ENCODE peak calls at places on chromosomes 2 and 18, in nine cellular contexts. Q is lower lobe of right lung, J is Caco-2, I is right lobe of liver, V is hepatocyte, X is Peyer's patch, H is heart left ventricle, P is fibroblast of lung, K is kidney epithelial cell. S is an unnamed sample.

GRCh38 chr2:110650346-110650745 is 27.5 kb downstream of the BUB1 start:
- DNase-seq in J (no peak), Q (no peak), P (no peak), H (no peak), K (no peak), X (no peak), I (no peak), V (no peak), S (no peak)

GRCh38 chr18:47175283-47175894 is 775 bp downstream of the IER3IP1 start:
- DNase-seq in Q (no peak), X (peak), I (no peak), J (peak), V (no peak), P (no peak), H (no peak), K (no peak), S (no peak)

GRCh38 chr2:163662141-163662780 is 73.5 kb downstream of the FIGN start:
- DNase-seq in P (peak), K (no peak), H (no peak), Q (no peak), V (no peak), I (no peak), X (no peak), J (no peak), S (peak)

GRCh38 chr2:89821455-89821945 is 1130.0 kb downstream of the RPIA start:
- DNase-seq in V (no peak), H (no peak), X (no peak), K (no peak), I (no peak), J (no peak), Q (no peak), P (no peak), S (no peak)

GRCh38 chr2:239721531-239721930 is 303.6 kb downstream of the NDUFA10 start:
- DNase-seq in K (no peak), P (no peak), Q (peak), I (no peak), H (no peak), J (no peak), V (no peak), X (peak), S (no peak)

GRCh38 chr2:15584767-15585469 is 6.8 kb upstream of the DDX1 start:
- DNase-seq in J (no peak), V (no peak), H (no peak), Q (no peak), K (no peak), P (peak), X (no peak), I (no peak), S (no peak)

GRCh38 chr2:222949073-222949472 is 88.2 kb downstream of the ACSL3 start:
- DNase-seq in X (no peak), Q (no peak), I (no peak), K (no peak), V (no peak), H (no peak), J (no peak), P (no peak), S (no peak)

GRCh38 chr2:41204315-41204714 is 752.4 kb upstream of the SLC8A1 start:
- DNase-seq in P (no peak), I (no peak), H (no peak), K (no peak), V (no peak), J (no peak), X (no peak), Q (no peak), S (no peak)

GRCh38 chr18:77165489-77166415 is 33.2 kb upstream of the MBP start:
- DNase-seq in Q (no peak), P (no peak), H (peak), J (no peak), I (no peak), X (no peak), K (no peak), V (no peak), S (no peak)

GRCh38 chr2:108396845-108397244 is 19.1 kb downstream of the SULT1C4 start:
- DNase-seq in V (no peak), K (no peak), I (no peak), P (no peak), X (no peak), J (peak), Q (no peak), H (no peak), S (no peak)

GRCh38 chr18:58272779-58273500 is 228.9 kb downstream of the NEDD4L start:
- DNase-seq in X (no peak), P (peak), V (no peak), Q (no peak), K (no peak), J (no peak), I (no peak), H (no peak), S (no peak)

GRCh38 chr2:5394223-5394622 is 298.0 kb upstream of the SOX11 start:
- DNase-seq in X (no peak), K (no peak), P (peak), Q (no peak), J (no peak), V (no peak), I (no peak), H (no peak), S (no peak)

GRCh38 chr2:1864301-1864980 is 120.1 kb upstream of the PXDN start:
- DNase-seq in X (no peak), P (no peak), H (no peak), I (no peak), Q (no peak), J (no peak), V (no peak), K (no peak), S (no peak)

GRCh38 chr2:127043367-127044164 is 63.4 kb downstream of the BIN1 start:
- DNase-seq in X (peak), V (no peak), I (no peak), J (peak), H (no peak), P (no peak), Q (no peak), K (no peak), S (no peak)

GRCh38 chr2:199875400-199875799 is 24.4 kb upstream of the FTCDNL1 start:
- DNase-seq in J (no peak), K (no peak), Q (no peak), V (no peak), H (no peak), X (no peak), I (no peak), P (peak), S (no peak)

GRCh38 chr2:45986509-45986908 is 310.7 kb upstream of the EPAS1 start:
- DNase-seq in H (peak), J (no peak), K (no peak), Q (no peak), X (no peak), V (no peak), I (peak), P (no peak), S (no peak)

GRCh38 chr18:4450065-4450676 is 4.9 kb downstream of the DLGAP1 start:
- DNase-seq in K (no peak), X (no peak), V (peak), Q (no peak), P (peak), J (no peak), H (no peak), I (no peak), S (no peak)

GRCh38 chr18:4455113-4455811 is at the start of gene DLGAP1:
- DNase-seq in Q (peak), V (peak), I (peak), X (peak), P (peak), K (peak), J (no peak), H (peak), S (no peak)

GRCh38 chr18:4453712-4454547 is 1.2 kb downstream of the DLGAP1 start:
- DNase-seq in V (peak), J (no peak), Q (peak), X (peak), P (peak), H (no peak), K (no peak), I (peak), S (no peak)

DNA sequence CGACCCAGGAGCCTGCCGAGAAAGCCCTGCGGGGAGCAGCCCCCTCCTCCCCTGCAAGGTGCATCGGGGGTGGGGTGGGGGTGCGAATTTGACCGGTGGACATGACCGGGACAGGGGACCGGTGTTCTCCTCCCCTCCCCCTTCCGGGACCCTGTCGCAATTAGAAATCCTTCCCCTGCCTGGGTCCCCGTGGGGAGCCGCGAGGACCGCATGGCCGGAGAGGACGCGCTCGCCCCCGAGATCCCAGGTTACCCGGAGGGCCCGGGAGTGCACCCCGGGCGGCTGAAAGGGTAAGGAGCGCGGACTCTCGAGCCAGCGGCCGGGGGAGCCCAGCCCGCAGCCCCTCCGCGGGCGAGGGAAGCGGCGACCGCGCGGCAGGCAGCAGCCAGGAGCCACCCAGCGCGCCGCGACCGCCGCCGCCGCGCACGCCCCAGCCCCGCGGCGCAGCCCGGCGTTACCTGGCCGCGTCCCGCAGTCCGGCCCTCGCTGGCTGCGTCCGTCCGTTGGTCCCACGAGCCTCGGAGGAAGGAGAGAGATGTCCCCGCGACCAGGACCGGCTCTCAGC is 477 bp downstream of the DLGAP1 start:
- DNase-seq in X (no peak), I (peak), Q (no peak), P (no peak), H (no peak), V (peak), J (no peak), K (no peak), S (no peak)
- H3K4me3 ChIP-seq in X (peak), I (no peak), Q (peak), P (no peak), H (peak), V (peak), J (no peak), K (peak), S (peak)

GRCh38 chr2:10080536-10081304 is 509 bp upstream of the CYS1 start:
- DNase-seq in Q (no peak), P (peak), V (peak), X (no peak), H (no peak), K (no peak), I (no peak), J (no peak), S (no peak)
- TF ChIP-seq CTCF in Q (no peak), P (no peak), V (no peak), X (no peak), H (no peak), K (no peak), I (no peak), J (no peak), S (no peak)

GRCh38 chr18:74288730-74289129 is 3.0 kb downstream of the CYB5A start:
- DNase-seq in H (no peak), J (no peak), V (no peak), X (no peak), Q (no peak), I (no peak), P (no peak), K (no peak), S (no peak)
- H3K4me3 ChIP-seq in H (no peak), J (no peak), V (no peak), X (peak), Q (peak), I (peak), P (no peak), K (no peak), S (peak)

DNA sequence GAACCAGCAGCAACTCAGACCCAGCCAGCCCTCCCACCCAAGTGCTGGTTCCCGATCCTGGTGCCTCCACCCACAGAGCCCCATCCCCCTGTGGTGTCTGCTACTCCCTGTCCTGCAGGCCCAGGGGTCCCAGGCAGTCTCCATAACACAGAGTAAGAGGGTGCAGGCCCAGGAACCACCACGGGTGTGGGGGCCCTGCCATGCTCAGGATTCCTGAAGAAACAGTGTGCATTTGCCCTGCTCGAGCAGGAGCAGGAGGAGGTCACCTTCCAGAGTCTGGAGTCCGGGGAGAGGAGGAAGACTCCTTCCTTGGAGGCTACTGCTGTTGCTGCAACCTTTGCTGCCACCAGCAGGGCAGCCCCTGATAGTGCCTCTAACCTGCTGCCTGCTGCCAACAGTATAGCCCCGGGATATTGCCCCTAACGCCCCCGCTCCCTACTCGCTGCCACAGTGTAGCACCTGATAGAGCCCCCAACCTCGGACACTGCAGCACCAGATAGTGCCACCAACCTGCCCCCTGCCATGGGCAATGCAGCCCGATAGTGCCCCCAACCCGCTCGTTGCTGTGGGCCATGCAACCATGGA is 46.8 kb upstream of the ANKRD62 start:
- DNase-seq in X (no peak), P (no peak), Q (no peak), V (no peak), I (no peak), J (peak), H (no peak), K (no peak), S (no peak)
- TF ChIP-seq CTCF in X (no peak), P (no peak), Q (no peak), V (no peak), I (no peak), J (no peak), H (no peak), K (peak), S (peak)

GRCh38 chr2:57759822-57760300 is 286.7 kb upstream of the VRK2 start:
- DNase-seq in J (peak), X (peak), H (peak), V (peak), I (peak), Q (peak), P (peak), K (peak), S (peak)
- H3K4me3 ChIP-seq in J (peak), X (peak), H (peak), V (no peak), I (peak), Q (peak), P (peak), K (peak), S (peak)

GRCh38 chr2:167264380-167264779 is 376.1 kb downstream of the XIRP2 start:
- DNase-seq in H (no peak), P (no peak), X (no peak), J (no peak), I (no peak), V (no peak), K (peak), Q (no peak), S (no peak)
- TF ChIP-seq CTCF in H (peak), P (peak), X (no peak), J (no peak), I (no peak), V (peak), K (peak), Q (peak), S (peak)

GRCh38 chr2:98911376-98912154 is 24.5 kb downstream of the CRACDL start:
- DNase-seq in J (peak), I (no peak), H (no peak), V (peak), K (peak), X (no peak), Q (no peak), P (peak), S (peak)
- H3K4me3 ChIP-seq in J (no peak), I (no peak), H (no peak), V (no peak), K (no peak), X (no peak), Q (no peak), P (no peak), S (no peak)

GRCh38 chr18:43420950-43421349 is 143.7 kb upstream of the SYT4 start:
- DNase-seq in V (no peak), X (no peak), K (no peak), I (no peak), J (no peak), Q (no peak), H (no peak), P (no peak), S (no peak)
- TF ChIP-seq CTCF in V (peak), X (no peak), K (peak), I (peak), J (no peak), Q (no peak), H (no peak), P (peak), S (peak)

GRCh38 chr18:23108496-23108895 is 26.8 kb upstream of the CABLES1 start:
- DNase-seq in K (no peak), Q (no peak), P (no peak), X (no peak), J (no peak), I (no peak), H (no peak), V (no peak), S (no peak)

GRCh38 chr18:23115683-23116096 is 19.6 kb upstream of the CABLES1 start:
- DNase-seq in X (no peak), H (no peak), Q (no peak), P (peak), K (peak), V (peak), I (no peak), J (no peak), S (peak)

GRCh38 chr18:23113576-23113975 is 21.7 kb upstream of the CABLES1 start:
- DNase-seq in X (no peak), P (no peak), K (no peak), J (no peak), H (no peak), V (no peak), I (no peak), Q (no peak), S (no peak)

GRCh38 chr18:23114911-23115310 is 20.4 kb upstream of the CABLES1 start:
- DNase-seq in H (no peak), V (no peak), J (no peak), P (no peak), X (no peak), K (peak), I (no peak), Q (no peak), S (peak)

DNA sequence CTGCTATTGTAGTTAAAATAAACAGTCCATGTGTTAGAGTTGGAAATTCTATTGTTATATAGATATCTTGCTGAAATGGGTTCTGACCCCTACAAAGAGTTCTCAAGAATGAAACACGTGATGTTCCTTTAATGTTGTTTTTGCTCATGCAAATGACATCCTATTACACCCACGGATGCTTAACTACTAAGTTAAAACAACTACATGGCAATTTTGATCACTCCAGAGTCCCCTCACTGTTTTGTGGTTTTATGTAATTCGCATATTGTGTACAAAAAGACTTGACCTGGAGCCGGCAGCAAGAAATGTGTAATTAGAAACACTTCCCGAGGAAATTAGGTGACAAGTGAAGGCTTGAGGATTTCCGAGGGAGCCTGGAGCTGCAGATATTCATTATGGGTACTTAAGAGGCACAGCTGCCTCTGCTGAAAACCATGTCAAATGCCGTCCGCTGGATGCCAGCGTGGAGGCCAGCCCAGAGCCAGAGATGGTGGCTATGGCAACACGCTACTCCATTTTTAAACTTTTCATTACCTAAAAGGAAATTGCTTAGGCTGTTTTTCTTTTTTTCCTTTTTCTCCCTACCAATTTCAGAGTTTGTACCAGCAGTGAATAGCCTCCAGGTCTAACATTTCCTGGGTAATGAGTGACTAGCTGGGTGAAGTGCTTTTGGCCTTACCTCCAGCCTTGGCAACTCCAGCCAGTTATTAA is 21.0 kb upstream of the CABLES1 start:
- DNase-seq in X (no peak), V (no peak), P (no peak), J (no peak), H (no peak), Q (peak), I (no peak), K (no peak), S (peak)
- H3K4me3 ChIP-seq in X (no peak), V (no peak), P (no peak), J (no peak), H (no peak), Q (no peak), I (no peak), K (no peak), S (peak)

S was measured in epithelial cell of proximal tubule.